ENCODE peak calls at places on chromosome 4, in nine cellular contexts. One of them, this sample, is unnamed.

GRCh38 chr4:21790437-21791029 is 158.0 kb downstream of the KCNIP4 start:
- DNase-seq in B cell: no peak
- DNase-seq in KBM-7: peak; percentile 64
- DNase-seq in HTR-8/SVneo: no peak
- DNase-seq in EH: peak; percentile 56
- DNase-seq in NCI-H2081: peak; percentile 47
- DNase-seq in right lobe of liver: no peak
- DNase-seq in MCF 10A: peak; percentile 54
- DNase-seq in NCI-H2171 treated with DMSO at 0.1 percent for 48 hours: no peak
- DNase-seq in this sample: no peak

GRCh38 chr4:10013722-10014121 is 7.6 kb downstream of the SLC2A9 start:
- DNase-seq in NCI-H2171 treated with DMSO at 0.1 percent for 48 hours: no peak
- DNase-seq in right lobe of liver: peak; percentile 66
- DNase-seq in HTR-8/SVneo: no peak
- DNase-seq in KBM-7: peak; percentile 60
- DNase-seq in MCF 10A: peak; percentile 59
- DNase-seq in B cell: no peak
- DNase-seq in EH: peak; percentile 39
- DNase-seq in NCI-H2081: peak; percentile 73
- DNase-seq in this sample: no peak

GRCh38 chr4:97978791-97979488 is 164.3 kb downstream of the STPG2 start:
- DNase-seq in right lobe of liver: no peak
- DNase-seq in HTR-8/SVneo: no peak
- DNase-seq in EH: no peak
- DNase-seq in KBM-7: no peak
- DNase-seq in NCI-H2171 treated with DMSO at 0.1 percent for 48 hours: no peak
- DNase-seq in NCI-H2081: no peak
- DNase-seq in MCF 10A: no peak
- DNase-seq in B cell: no peak
- DNase-seq in this sample: no peak

GRCh38 chr4:79403356-79403755 is 4.7 kb downstream of the GK2 start:
- DNase-seq in B cell: no peak
- DNase-seq in EH: no peak
- DNase-seq in NCI-H2081: no peak
- DNase-seq in NCI-H2171 treated with DMSO at 0.1 percent for 48 hours: no peak
- DNase-seq in KBM-7: no peak
- DNase-seq in MCF 10A: no peak
- DNase-seq in HTR-8/SVneo: no peak
- DNase-seq in right lobe of liver: no peak
- DNase-seq in this sample: no peak

GRCh38 chr4:38512840-38513239 is 151.2 kb upstream of the KLF3 start:
- DNase-seq in EH: no peak
- DNase-seq in B cell: no peak
- DNase-seq in NCI-H2081: no peak
- DNase-seq in HTR-8/SVneo: no peak
- DNase-seq in MCF 10A: no peak
- DNase-seq in right lobe of liver: no peak
- DNase-seq in NCI-H2171 treated with DMSO at 0.1 percent for 48 hours: no peak
- DNase-seq in KBM-7: no peak
- DNase-seq in this sample: no peak

GRCh38 chr4:154692311-154692818 is 51.4 kb upstream of the LRAT start:
- DNase-seq in HTR-8/SVneo: no peak
- DNase-seq in B cell: no peak
- DNase-seq in KBM-7: no peak
- DNase-seq in MCF 10A: no peak
- DNase-seq in EH: no peak
- DNase-seq in right lobe of liver: no peak
- DNase-seq in NCI-H2171 treated with DMSO at 0.1 percent for 48 hours: no peak
- DNase-seq in NCI-H2081: no peak
- DNase-seq in this sample: no peak

GRCh38 chr4:113467581-113467980 is 294.0 kb downstream of the CAMK2D start:
- DNase-seq in right lobe of liver: no peak
- DNase-seq in HTR-8/SVneo: peak; percentile 24
- DNase-seq in NCI-H2081: no peak
- DNase-seq in B cell: no peak
- DNase-seq in MCF 10A: peak; percentile 87
- DNase-seq in EH: peak; percentile 70
- DNase-seq in NCI-H2171 treated with DMSO at 0.1 percent for 48 hours: no peak
- DNase-seq in KBM-7: no peak
- DNase-seq in this sample: no peak

GRCh38 chr4:29213020-29213419 is 1507.1 kb upstream of the PCDH7 start:
- DNase-seq in MCF 10A: no peak
- DNase-seq in HTR-8/SVneo: no peak
- DNase-seq in EH: no peak
- DNase-seq in KBM-7: no peak
- DNase-seq in right lobe of liver: no peak
- DNase-seq in B cell: no peak
- DNase-seq in NCI-H2081: no peak
- DNase-seq in NCI-H2171 treated with DMSO at 0.1 percent for 48 hours: no peak
- DNase-seq in this sample: no peak

GRCh38 chr4:169698331-169698730 is 59.4 kb downstream of the HPF1 start:
- DNase-seq in MCF 10A: no peak
- DNase-seq in HTR-8/SVneo: no peak
- DNase-seq in B cell: no peak
- DNase-seq in KBM-7: no peak
- DNase-seq in NCI-H2081: no peak
- DNase-seq in EH: no peak
- DNase-seq in NCI-H2171 treated with DMSO at 0.1 percent for 48 hours: no peak
- DNase-seq in right lobe of liver: no peak
- DNase-seq in this sample: no peak

GRCh38 chr4:74623041-74623440 is 171.3 kb downstream of the BTC start:
- DNase-seq in MCF 10A: peak; percentile 74
- DNase-seq in right lobe of liver: no peak
- DNase-seq in EH: peak; percentile 36
- DNase-seq in KBM-7: peak; percentile 42
- DNase-seq in NCI-H2081: peak; percentile 54
- DNase-seq in HTR-8/SVneo: no peak
- DNase-seq in B cell: no peak
- DNase-seq in NCI-H2171 treated with DMSO at 0.1 percent for 48 hours: no peak
- DNase-seq in this sample: no peak

This sample was measured in aorta.